ENCODE peak calls at places on chromosomes 6 and 20, in four cellular contexts. U, A, I and D are unnamed samples.

GRCh38 chr6:82073484-82073883 is 174.1 kb downstream of the IBTK start:
- DNase-seq in U (no peak), A (no peak), I (no peak), D (no peak)

GRCh38 chr6:2432258-2432657 is 186.9 kb upstream of the GMDS start:
- DNase-seq in I (peak), A (no peak), U (no peak), D (peak)

GRCh38 chr6:2245954-2246863 is 804 bp upstream of the GMDS start:
- DNase-seq in U (peak), A (peak), I (peak), D (peak)

GRCh38 chr6:152089992-152090391 is 282.5 kb downstream of the ESR1 start:
- DNase-seq in U (no peak), I (peak), A (no peak), D (no peak)

GRCh38 chr6:42393339-42393738 is 58.4 kb downstream of the TRERF1 start:
- DNase-seq in A (no peak), U (no peak), I (no peak), D (no peak)

GRCh38 chr6:42696526-42697267 is 25.7 kb downstream of the PRPH2 start:
- DNase-seq in A (no peak), I (peak), U (no peak), D (no peak)

GRCh38 chr6:118625833-118626232 is 25.6 kb downstream of the CEP85L start:
- DNase-seq in A (no peak), I (no peak), U (no peak), D (no peak)

GRCh38 chr20:45924391-45925261 is 9.9 kb upstream of the PCIF1 start:
- DNase-seq in U (no peak), A (no peak), I (peak), D (peak)

GRCh38 chr6:19880066-19880465 is 42.9 kb downstream of the ID4 start:
- DNase-seq in A (no peak), U (no peak), I (no peak), D (no peak)

GRCh38 chr6:11143394-11144371 is 32.2 kb upstream of the ERVFRD-1 start:
- DNase-seq in I (peak), U (peak), A (peak), D (peak)

GRCh38 chr6:130895516-130895915 is 68.3 kb downstream of the SMLR1 start:
- DNase-seq in A (no peak), I (no peak), U (no peak), D (no peak)

GRCh38 chr20:2742934-2743559 is 50.5 kb downstream of the EBF4 start:
- DNase-seq in I (peak), A (peak), U (peak), D (peak)

GRCh38 chr6:28985396-28986164 is 19.5 kb downstream of the ZNF311 start:
- DNase-seq in A (peak), I (peak), U (peak), D (peak)

GRCh38 chr6:83442752-83443151 is 11.9 kb upstream of the ME1 start:
- DNase-seq in U (no peak), A (no peak), I (peak), D (peak)

GRCh38 chr6:36062247-36062646 is 34.6 kb downstream of the MAPK14 start:
- DNase-seq in A (no peak), U (no peak), I (no peak), D (no peak)

GRCh38 chr6:133277895-133278545 is 36.9 kb downstream of the EYA4 start:
- DNase-seq in U (no peak), A (no peak), I (no peak), D (no peak)

GRCh38 chr6:140697585-140697984 is 1323.1 kb upstream of the CITED2 start:
- DNase-seq in A (no peak), I (no peak), U (no peak), D (no peak)

GRCh38 chr6:15901141-15902115 is 227.5 kb upstream of the MYLIP start:
- DNase-seq in A (no peak), U (no peak), I (peak), D (peak)

GRCh38 chr6:32803416-32803815 is 13.4 kb downstream of the HLA-DOB start:
- DNase-seq in A (no peak), I (no peak), U (no peak), D (no peak)

GRCh38 chr6:32807020-32807580 is 9.7 kb downstream of the HLA-DOB start:
- DNase-seq in I (no peak), U (no peak), A (no peak), D (no peak)
- TF ChIP-seq CTCF in I (no peak), U (no peak), A (no peak), D (no peak)

DNA sequence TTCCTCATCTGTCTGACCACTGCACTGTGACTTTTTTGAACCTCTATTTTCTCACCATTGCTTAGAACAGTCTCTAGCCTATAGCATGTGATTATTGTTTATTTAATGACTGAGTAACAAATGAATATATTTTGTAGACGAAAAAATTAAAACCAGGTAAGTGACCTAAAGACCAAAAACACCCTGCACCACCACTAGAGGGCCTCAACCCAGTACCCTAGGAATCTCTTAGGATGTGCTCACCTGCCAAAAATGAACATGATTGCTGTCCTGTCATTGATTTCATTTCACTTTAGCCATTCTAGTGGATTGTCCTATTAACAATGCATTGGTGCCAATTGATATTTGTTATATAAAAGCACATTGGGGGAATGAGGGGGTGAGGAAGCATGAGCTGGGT is 199.1 kb downstream of the COL9A1 start:
- DNase-seq in U (no peak), A (no peak), I (no peak), D (no peak)
- TF ChIP-seq CTCF in U (peak), A (peak), I (peak), D (peak)

GRCh38 chr20:38255389-38255788 is 5.1 kb downstream of the KIAA1755 start:
- DNase-seq in U (no peak), A (no peak), I (peak), D (no peak)
- TF ChIP-seq CTCF in U (no peak), A (no peak), I (no peak), D (no peak)

DNA sequence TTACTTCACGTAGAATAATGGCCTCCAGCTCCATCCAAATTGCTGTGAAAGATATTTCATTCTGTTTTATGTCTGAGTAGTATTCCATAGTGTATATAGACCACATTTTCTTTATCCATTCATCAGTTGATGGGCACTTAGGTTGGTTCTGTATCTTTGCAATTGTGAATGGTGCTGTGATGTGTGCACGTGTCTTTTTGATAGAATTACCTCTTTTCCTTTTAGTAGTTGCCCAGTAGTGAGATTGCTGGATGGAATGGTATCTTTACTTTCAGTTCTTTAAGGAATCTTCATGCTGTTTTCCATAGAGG is 91.8 kb downstream of the CARMIL1 start:
- DNase-seq in U (no peak), I (no peak), A (no peak), D (no peak)
- TF ChIP-seq CTCF in U (no peak), I (no peak), A (no peak), D (no peak)

GRCh38 chr6:150546457-150546856 is 53.2 kb upstream of the PLEKHG1 start:
- DNase-seq in I (no peak), A (no peak), U (no peak), D (no peak)

GRCh38 chr6:150549577-150550184 is 50.0 kb upstream of the PLEKHG1 start:
- DNase-seq in U (no peak), A (no peak), I (no peak), D (no peak)

GRCh38 chr6:150550244-150550643 is 49.4 kb upstream of the PLEKHG1 start:
- DNase-seq in U (no peak), I (no peak), A (no peak), D (no peak)

GRCh38 chr6:150547511-150548222 is 52.0 kb upstream of the PLEKHG1 start:
- DNase-seq in I (peak), A (no peak), U (no peak), D (no peak)

DNA sequence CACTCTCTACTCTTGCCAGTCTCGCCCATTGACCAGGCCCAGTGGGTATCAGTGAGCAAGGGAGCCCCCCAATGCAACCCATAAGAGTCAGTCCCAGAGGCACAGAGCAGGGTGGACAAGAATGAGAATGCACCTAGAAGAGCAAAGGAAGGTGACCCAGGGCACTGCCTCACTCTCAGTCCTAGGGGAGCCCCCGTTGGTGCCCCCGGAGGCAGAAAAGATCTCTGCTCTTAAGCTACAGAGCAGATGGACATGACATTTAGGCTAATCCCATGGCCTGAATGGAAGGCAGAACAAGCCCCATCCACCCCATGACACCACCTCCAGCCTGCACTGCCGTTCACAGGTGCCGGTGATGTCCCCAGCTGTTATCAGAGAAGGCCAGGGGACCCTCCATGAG is 50.7 kb upstream of the PLEKHG1 start:
- DNase-seq in U (no peak), I (no peak), A (no peak), D (no peak)
- TF ChIP-seq CTCF in U (no peak), I (no peak), A (no peak), D (no peak)

GRCh38 chr20:56195946-56196345 is 52.6 kb upstream of the MC3R start:
- DNase-seq in U (no peak), I (no peak), A (no peak), D (no peak)
- TF ChIP-seq CTCF in U (no peak), I (no peak), A (no peak), D (no peak)

DNA sequence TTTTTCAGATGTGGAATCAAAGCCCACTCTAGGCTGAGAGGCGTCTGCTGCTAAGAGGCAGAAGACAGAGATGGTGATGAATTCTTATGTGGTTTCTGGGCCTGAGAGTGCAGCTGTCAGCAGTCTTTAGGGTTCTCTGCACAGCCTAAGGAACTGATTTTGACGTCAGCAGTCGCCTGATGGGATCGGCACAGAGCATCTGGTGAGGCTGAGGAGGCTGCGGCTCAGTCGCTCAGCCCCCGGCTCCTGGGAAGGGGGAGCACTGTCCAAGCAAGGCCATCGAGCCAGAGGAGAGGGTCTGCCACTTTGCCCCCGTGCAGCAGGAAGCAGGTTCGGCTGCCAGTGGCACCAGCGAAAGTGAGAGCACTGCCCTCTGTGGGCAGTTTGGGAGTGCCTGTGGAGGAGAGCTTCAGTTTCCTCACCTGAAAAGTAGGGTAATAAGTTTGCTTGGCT is 92.5 kb downstream of the TCP11 start:
- DNase-seq in I (peak), A (peak), U (no peak), D (peak)
- TF ChIP-seq CTCF in I (peak), A (no peak), U (no peak), D (peak)

DNA sequence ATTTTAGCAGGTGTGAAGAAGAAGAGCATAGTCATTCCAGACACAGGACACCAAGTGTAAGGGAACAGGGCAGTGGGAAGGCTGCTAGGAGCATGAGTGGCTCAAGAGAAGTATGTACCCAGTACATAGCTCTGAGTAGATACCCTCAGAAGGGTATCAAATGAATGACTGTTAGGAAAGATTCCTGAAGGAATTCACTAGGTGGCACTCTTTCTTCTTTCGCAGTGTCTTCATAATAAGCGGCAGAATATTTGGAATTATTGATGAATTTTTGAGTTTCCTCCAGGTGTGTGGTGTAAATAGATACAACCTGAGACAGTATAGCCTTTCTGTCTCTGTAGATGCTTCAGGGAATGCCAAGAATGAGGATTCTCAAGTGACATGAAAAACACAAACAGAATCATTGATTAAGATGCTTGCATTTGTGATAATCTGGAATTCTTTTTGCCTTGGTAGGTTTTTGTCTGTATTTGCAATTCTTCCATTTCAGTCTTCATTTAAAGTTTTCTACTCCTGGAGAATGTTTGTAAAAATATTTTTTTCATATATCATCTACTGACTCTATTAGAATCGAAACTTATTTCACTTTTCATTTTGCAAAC is 264.3 kb upstream of the RIMS1 start:
- DNase-seq in I (peak), U (no peak), A (no peak), D (peak)
- TF ChIP-seq CTCF in I (peak), U (peak), A (no peak), D (peak)